ENCODE peak calls at places on chromosomes 12 and 14, in eight cellular contexts. One of them, this sample, is unnamed.

GRCh38 chr12:76755829-76756379 is 8.0 kb upstream of the ZDHHC17 start:
- DNase-seq in mammary epithelial cell: no peak
- DNase-seq in fibroblast of mammary gland: no peak
- DNase-seq in cardiac muscle cell: no peak
- DNase-seq in progenitor cell of endocrine pancreas: no peak
- DNase-seq in GM20000: no peak
- DNase-seq in hepatocyte: no peak
- DNase-seq in Calu3: no peak
- DNase-seq in this sample: no peak

GRCh38 chr14:25150401-25150800 is 100.5 kb upstream of the STXBP6 start:
- DNase-seq in fibroblast of mammary gland: peak; percentile 4
- DNase-seq in progenitor cell of endocrine pancreas: no peak
- DNase-seq in cardiac muscle cell: no peak
- DNase-seq in Calu3: no peak
- DNase-seq in mammary epithelial cell: peak; percentile 33
- DNase-seq in GM20000: no peak
- DNase-seq in hepatocyte: no peak
- DNase-seq in this sample: no peak

GRCh38 chr14:26123459-26123858 is 474.4 kb downstream of the NOVA1 start:
- DNase-seq in hepatocyte: no peak
- DNase-seq in cardiac muscle cell: no peak
- DNase-seq in fibroblast of mammary gland: no peak
- DNase-seq in GM20000: no peak
- DNase-seq in progenitor cell of endocrine pancreas: no peak
- DNase-seq in mammary epithelial cell: no peak
- DNase-seq in Calu3: no peak
- DNase-seq in this sample: no peak

GRCh38 chr12:113655479-113655878 is 183.8 kb upstream of the LHX5 start:
- DNase-seq in cardiac muscle cell: no peak
- DNase-seq in hepatocyte: no peak
- DNase-seq in GM20000: no peak
- DNase-seq in progenitor cell of endocrine pancreas: no peak
- DNase-seq in Calu3: no peak
- DNase-seq in mammary epithelial cell: no peak
- DNase-seq in fibroblast of mammary gland: no peak
- DNase-seq in this sample: no peak

GRCh38 chr14:69784942-69785341 is 12.1 kb downstream of the SLC10A1 start:
- DNase-seq in Calu3: no peak
- DNase-seq in hepatocyte: no peak
- DNase-seq in cardiac muscle cell: no peak
- DNase-seq in fibroblast of mammary gland: no peak
- DNase-seq in GM20000: no peak
- DNase-seq in progenitor cell of endocrine pancreas: no peak
- DNase-seq in mammary epithelial cell: no peak
- DNase-seq in this sample: no peak

GRCh38 chr14:91255026-91255695 is 10.7 kb upstream of the GPR68 start:
- DNase-seq in GM20000: no peak
- DNase-seq in cardiac muscle cell: no peak
- DNase-seq in hepatocyte: no peak
- DNase-seq in mammary epithelial cell: no peak
- DNase-seq in progenitor cell of endocrine pancreas: no peak
- DNase-seq in fibroblast of mammary gland: no peak
- DNase-seq in Calu3: no peak
- DNase-seq in this sample: no peak

GRCh38 chr14:59177229-59177628 is 11.2 kb upstream of the DAAM1 start:
- DNase-seq in hepatocyte: no peak
- DNase-seq in Calu3: no peak
- DNase-seq in GM20000: no peak
- DNase-seq in fibroblast of mammary gland: no peak
- DNase-seq in progenitor cell of endocrine pancreas: no peak
- DNase-seq in cardiac muscle cell: no peak
- DNase-seq in mammary epithelial cell: no peak
- DNase-seq in this sample: no peak

GRCh38 chr14:34548472-34548981 is 9.0 kb upstream of the EAPP start:
- DNase-seq in fibroblast of mammary gland: no peak
- DNase-seq in hepatocyte: no peak
- DNase-seq in mammary epithelial cell: peak; percentile 76
- DNase-seq in Calu3: no peak
- DNase-seq in cardiac muscle cell: no peak
- DNase-seq in progenitor cell of endocrine pancreas: no peak
- DNase-seq in GM20000: no peak
- DNase-seq in this sample: no peak

GRCh38 chr12:112170376-112170775 is 45.0 kb downstream of the TRAFD1 start:
- DNase-seq in GM20000: peak; percentile 53
- DNase-seq in hepatocyte: no peak
- DNase-seq in mammary epithelial cell: no peak
- DNase-seq in fibroblast of mammary gland: peak; percentile 34
- DNase-seq in Calu3: peak; percentile 50
- DNase-seq in cardiac muscle cell: peak; percentile 35
- DNase-seq in progenitor cell of endocrine pancreas: no peak
- DNase-seq in this sample: no peak

GRCh38 chr12:52976574-52977071 is 27.7 kb downstream of the KRT18 start:
- DNase-seq in Calu3: no peak
- DNase-seq in fibroblast of mammary gland: no peak
- DNase-seq in progenitor cell of endocrine pancreas: no peak
- DNase-seq in cardiac muscle cell: peak; percentile 65
- DNase-seq in mammary epithelial cell: no peak
- DNase-seq in hepatocyte: no peak
- DNase-seq in GM20000: no peak
- DNase-seq in this sample: no peak

GRCh38 chr14:58955294-58955821 is 233.1 kb upstream of the DAAM1 start:
- DNase-seq in hepatocyte: peak; percentile 12
- DNase-seq in mammary epithelial cell: no peak
- DNase-seq in Calu3: no peak
- DNase-seq in cardiac muscle cell: peak; percentile 70
- DNase-seq in GM20000: peak; percentile 20
- DNase-seq in fibroblast of mammary gland: no peak
- DNase-seq in progenitor cell of endocrine pancreas: no peak
- DNase-seq in this sample: no peak

GRCh38 chr14:103279129-103280025 is 54.7 kb upstream of the EIF5 start:
- DNase-seq in hepatocyte: no peak
- DNase-seq in fibroblast of mammary gland: no peak
- DNase-seq in Calu3: no peak
- DNase-seq in GM20000: no peak
- DNase-seq in mammary epithelial cell: no peak
- DNase-seq in progenitor cell of endocrine pancreas: no peak
- DNase-seq in cardiac muscle cell: no peak
- DNase-seq in this sample: no peak

GRCh38 chr12:98220636-98221035 is 294.8 kb upstream of the TMPO start:
- DNase-seq in progenitor cell of endocrine pancreas: no peak
- DNase-seq in GM20000: no peak
- DNase-seq in fibroblast of mammary gland: no peak
- DNase-seq in cardiac muscle cell: no peak
- DNase-seq in Calu3: peak; percentile 15
- DNase-seq in hepatocyte: no peak
- DNase-seq in mammary epithelial cell: no peak
- DNase-seq in this sample: no peak

GRCh38 chr12:6775775-6776174 is 3.5 kb downstream of the LAG3 start:
- DNase-seq in fibroblast of mammary gland: no peak
- DNase-seq in hepatocyte: no peak
- DNase-seq in GM20000: no peak
- DNase-seq in Calu3: no peak
- DNase-seq in progenitor cell of endocrine pancreas: no peak
- DNase-seq in mammary epithelial cell: no peak
- DNase-seq in cardiac muscle cell: no peak
- DNase-seq in this sample: no peak

GRCh38 chr14:74950795-74951442 is 4.5 kb downstream of the PGF start:
- DNase-seq in fibroblast of mammary gland: no peak
- DNase-seq in progenitor cell of endocrine pancreas: no peak
- DNase-seq in mammary epithelial cell: no peak
- DNase-seq in Calu3: no peak
- DNase-seq in GM20000: no peak
- DNase-seq in cardiac muscle cell: no peak
- DNase-seq in hepatocyte: peak; percentile 84
- DNase-seq in this sample: no peak

GRCh38 chr14:28744126-28744525 is 22.5 kb upstream of the FOXG1 start:
- DNase-seq in Calu3: no peak
- DNase-seq in progenitor cell of endocrine pancreas: no peak
- DNase-seq in mammary epithelial cell: peak; percentile 76
- DNase-seq in cardiac muscle cell: no peak
- DNase-seq in fibroblast of mammary gland: peak; percentile 53
- DNase-seq in hepatocyte: no peak
- DNase-seq in GM20000: no peak
- DNase-seq in this sample: no peak

GRCh38 chr12:57240926-57241555 is 9.9 kb downstream of the STAC3 start:
- DNase-seq in mammary epithelial cell: no peak
- DNase-seq in hepatocyte: no peak
- DNase-seq in progenitor cell of endocrine pancreas: no peak
- DNase-seq in GM20000: peak; percentile 44
- DNase-seq in Calu3: no peak
- DNase-seq in cardiac muscle cell: no peak
- DNase-seq in fibroblast of mammary gland: no peak
- DNase-seq in this sample: no peak

GRCh38 chr14:62921466-62921865 is 123.8 kb downstream of the KCNH5 start:
- DNase-seq in mammary epithelial cell: no peak
- DNase-seq in hepatocyte: no peak
- DNase-seq in progenitor cell of endocrine pancreas: no peak
- DNase-seq in fibroblast of mammary gland: peak; percentile 52
- DNase-seq in GM20000: no peak
- DNase-seq in Calu3: no peak
- DNase-seq in cardiac muscle cell: peak; percentile 3
- DNase-seq in this sample: no peak

GRCh38 chr12:10718279-10718821 is 4.8 kb downstream of the YBX3 start:
- DNase-seq in Calu3: no peak
- DNase-seq in cardiac muscle cell: peak; percentile 68
- DNase-seq in hepatocyte: peak; percentile 23
- DNase-seq in GM20000: no peak
- DNase-seq in mammary epithelial cell: peak; percentile 61
- DNase-seq in fibroblast of mammary gland: peak; percentile 88
- DNase-seq in progenitor cell of endocrine pancreas: no peak
- DNase-seq in this sample: no peak

GRCh38 chr12:24494401-24494800 is 454.5 kb downstream of the BCAT1 start:
- DNase-seq in fibroblast of mammary gland: no peak
- DNase-seq in hepatocyte: no peak
- DNase-seq in cardiac muscle cell: peak; percentile 38
- DNase-seq in Calu3: no peak
- DNase-seq in progenitor cell of endocrine pancreas: no peak
- DNase-seq in GM20000: no peak
- DNase-seq in mammary epithelial cell: no peak
- DNase-seq in this sample: no peak

GRCh38 chr14:73777420-73777819 is 63.2 kb upstream of the PNMA1 start:
- DNase-seq in cardiac muscle cell: no peak
- DNase-seq in progenitor cell of endocrine pancreas: no peak
- DNase-seq in Calu3: no peak
- DNase-seq in hepatocyte: no peak
- DNase-seq in GM20000: no peak
- DNase-seq in mammary epithelial cell: no peak
- DNase-seq in fibroblast of mammary gland: no peak
- DNase-seq in this sample: no peak
- TF ChIP-seq CTCF in cardiac muscle cell: no peak
- TF ChIP-seq CTCF in progenitor cell of endocrine pancreas: no peak
- TF ChIP-seq CTCF in Calu3: no peak
- TF ChIP-seq CTCF in hepatocyte: no peak
- TF ChIP-seq CTCF in GM20000: no peak
- TF ChIP-seq CTCF in mammary epithelial cell: no peak
- TF ChIP-seq CTCF in fibroblast of mammary gland: no peak
- TF ChIP-seq CTCF in this sample: no peak

DNA sequence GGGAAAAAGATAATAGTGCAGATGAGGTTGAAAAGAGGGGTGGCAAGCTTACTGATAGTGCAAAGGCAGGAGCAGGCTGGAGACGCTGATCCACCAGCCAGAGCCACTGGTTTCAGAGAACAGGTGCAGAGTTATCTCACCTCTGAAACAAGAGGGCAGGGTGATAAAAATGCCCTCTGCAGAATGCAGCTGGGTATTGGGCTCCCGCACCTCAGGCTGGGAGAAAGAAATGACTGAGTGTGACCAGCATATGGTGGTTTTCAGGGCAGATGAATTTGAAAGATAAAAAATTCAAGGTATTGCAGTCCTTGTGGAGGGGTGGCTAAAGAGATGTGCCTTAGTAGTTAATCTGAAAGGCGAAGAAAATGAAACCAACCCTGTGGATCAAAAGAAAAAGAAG is 2.9 kb upstream of the TMEM30B start:
- DNase-seq in Calu3: peak; percentile 10
- DNase-seq in cardiac muscle cell: no peak
- DNase-seq in hepatocyte: no peak
- DNase-seq in mammary epithelial cell: no peak
- DNase-seq in GM20000: no peak
- DNase-seq in progenitor cell of endocrine pancreas: no peak
- DNase-seq in fibroblast of mammary gland: no peak
- DNase-seq in this sample: no peak
- TF ChIP-seq CTCF in Calu3: no peak
- TF ChIP-seq CTCF in cardiac muscle cell: no peak
- TF ChIP-seq CTCF in hepatocyte: no peak
- TF ChIP-seq CTCF in mammary epithelial cell: no peak
- TF ChIP-seq CTCF in GM20000: no peak
- TF ChIP-seq CTCF in progenitor cell of endocrine pancreas: no peak
- TF ChIP-seq CTCF in fibroblast of mammary gland: no peak
- TF ChIP-seq CTCF in this sample: no peak

DNA sequence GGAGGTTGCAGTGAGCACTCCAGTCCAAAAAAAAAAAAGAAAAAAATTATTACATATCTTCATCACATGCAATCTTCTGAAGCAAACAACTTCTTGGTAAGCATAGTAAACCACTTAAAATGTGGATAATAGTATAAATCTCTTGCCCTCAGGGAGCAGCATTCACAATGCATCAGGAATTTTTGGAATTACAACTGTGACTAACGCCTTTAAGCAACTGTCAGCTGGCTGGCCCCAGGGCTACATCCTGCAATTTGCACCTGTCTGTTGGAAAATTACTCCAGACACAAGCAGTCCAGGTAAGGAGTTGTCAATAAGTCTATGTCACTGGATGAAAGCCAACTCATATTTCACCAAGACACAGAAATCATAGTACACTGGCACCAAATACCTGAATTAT is 5.5 kb upstream of the SLC7A7 start:
- DNase-seq in hepatocyte: no peak
- DNase-seq in progenitor cell of endocrine pancreas: no peak
- DNase-seq in fibroblast of mammary gland: peak; percentile 11
- DNase-seq in GM20000: no peak
- DNase-seq in mammary epithelial cell: peak; percentile 63
- DNase-seq in Calu3: peak; percentile 31
- DNase-seq in cardiac muscle cell: peak; percentile 15
- DNase-seq in this sample: no peak
- TF ChIP-seq CTCF in hepatocyte: no peak
- TF ChIP-seq CTCF in progenitor cell of endocrine pancreas: no peak
- TF ChIP-seq CTCF in fibroblast of mammary gland: no peak
- TF ChIP-seq CTCF in GM20000: no peak
- TF ChIP-seq CTCF in mammary epithelial cell: no peak
- TF ChIP-seq CTCF in Calu3: no peak
- TF ChIP-seq CTCF in cardiac muscle cell: no peak
- TF ChIP-seq CTCF in this sample: no peak

DNA sequence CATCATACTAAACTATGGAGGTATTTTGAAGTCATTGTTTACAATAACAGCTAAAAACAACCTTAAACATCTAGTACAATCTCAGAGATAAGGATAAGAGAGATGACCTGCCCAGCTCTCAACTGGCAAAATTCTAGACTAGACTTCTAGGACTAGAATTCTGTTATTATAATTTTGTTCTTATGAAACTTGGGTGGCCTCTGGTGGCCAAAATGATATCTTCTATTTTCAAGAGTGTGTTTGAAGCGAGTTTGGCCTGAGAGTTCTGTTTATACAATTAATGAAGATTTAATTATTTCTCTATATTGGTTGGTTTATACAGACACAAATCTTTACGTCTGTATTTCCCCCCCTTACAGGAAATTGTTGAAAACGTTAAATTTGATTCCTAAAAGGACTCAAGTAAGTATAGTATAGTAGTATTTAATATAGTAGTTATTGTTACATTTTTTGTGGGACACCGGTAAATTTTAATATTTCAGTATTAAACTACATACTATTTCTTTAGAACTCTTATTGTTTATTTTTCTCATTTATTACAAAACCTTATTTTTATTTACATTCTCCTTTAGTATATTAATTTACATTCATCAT is 6.4 kb downstream of the PPHLN1 start:
- DNase-seq in cardiac muscle cell: peak; percentile 64
- DNase-seq in mammary epithelial cell: peak; percentile 26
- DNase-seq in fibroblast of mammary gland: peak; percentile 60
- DNase-seq in progenitor cell of endocrine pancreas: no peak
- DNase-seq in Calu3: peak; percentile 17
- DNase-seq in hepatocyte: peak; percentile 59
- DNase-seq in GM20000: peak; percentile 43
- DNase-seq in this sample: no peak
- TF ChIP-seq CTCF in cardiac muscle cell: peak; percentile 55
- TF ChIP-seq CTCF in mammary epithelial cell: peak; percentile 46
- TF ChIP-seq CTCF in fibroblast of mammary gland: peak; percentile 55
- TF ChIP-seq CTCF in progenitor cell of endocrine pancreas: peak; percentile 62
- TF ChIP-seq CTCF in Calu3: no peak
- TF ChIP-seq CTCF in hepatocyte: peak; percentile 69
- TF ChIP-seq CTCF in GM20000: no peak
- TF ChIP-seq CTCF in this sample: peak; percentile 76